ENCODE peak calls at places on chromosomes 16 and 17, in nine cellular contexts. One of them, this sample, is unnamed.

GRCh38 chr17:15444805-15445204 is 22.6 kb downstream of the CDRT4 start:
- DNase-seq in CD8-positive, alpha-beta T cell: no peak
- DNase-seq in M059J: peak
- DNase-seq in skeletal muscle cell: no peak
- DNase-seq in Caco-2: no peak
- DNase-seq in stimulated activated naive CD8-positive, alpha-beta T cell treated with anti-CD3 and anti-CD28 coated beads, Interleukin-15, Interleukin-2, amounts not matched to agents 100 U/mL and 50 U/mL, for 24 hours: no peak
- DNase-seq in aorta: no peak
- DNase-seq in omental fat pad: no peak
- DNase-seq in HEK293T: peak
- DNase-seq in this sample: no peak

GRCh38 chr17:79838541-79839274 is 532 bp downstream of the CBX4 start:
- DNase-seq in HEK293T: peak
- DNase-seq in M059J: peak
- DNase-seq in stimulated activated naive CD8-positive, alpha-beta T cell treated with anti-CD3 and anti-CD28 coated beads, Interleukin-15, Interleukin-2, amounts not matched to agents 100 U/mL and 50 U/mL, for 24 hours: peak
- DNase-seq in CD8-positive, alpha-beta T cell: peak
- DNase-seq in skeletal muscle cell: no peak
- DNase-seq in omental fat pad: no peak
- DNase-seq in aorta: peak
- DNase-seq in Caco-2: peak
- DNase-seq in this sample: no peak

GRCh38 chr17:67440311-67441051 is 63.4 kb downstream of the PITPNC1 start:
- DNase-seq in Caco-2: no peak
- DNase-seq in aorta: no peak
- DNase-seq in skeletal muscle cell: no peak
- DNase-seq in stimulated activated naive CD8-positive, alpha-beta T cell treated with anti-CD3 and anti-CD28 coated beads, Interleukin-15, Interleukin-2, amounts not matched to agents 100 U/mL and 50 U/mL, for 24 hours: no peak
- DNase-seq in omental fat pad: no peak
- DNase-seq in HEK293T: no peak
- DNase-seq in M059J: no peak
- DNase-seq in CD8-positive, alpha-beta T cell: no peak
- DNase-seq in this sample: no peak

GRCh38 chr17:78390241-78391050 is 12.0 kb downstream of the PGS1 start:
- DNase-seq in skeletal muscle cell: peak
- DNase-seq in CD8-positive, alpha-beta T cell: no peak
- DNase-seq in omental fat pad: no peak
- DNase-seq in M059J: peak
- DNase-seq in stimulated activated naive CD8-positive, alpha-beta T cell treated with anti-CD3 and anti-CD28 coated beads, Interleukin-15, Interleukin-2, amounts not matched to agents 100 U/mL and 50 U/mL, for 24 hours: no peak
- DNase-seq in aorta: no peak
- DNase-seq in HEK293T: peak
- DNase-seq in Caco-2: peak
- DNase-seq in this sample: peak

GRCh38 chr17:27593232-27593856 is 37.6 kb upstream of the LGALS9 start:
- DNase-seq in Caco-2: peak
- DNase-seq in HEK293T: no peak
- DNase-seq in CD8-positive, alpha-beta T cell: no peak
- DNase-seq in skeletal muscle cell: no peak
- DNase-seq in aorta: no peak
- DNase-seq in M059J: no peak
- DNase-seq in stimulated activated naive CD8-positive, alpha-beta T cell treated with anti-CD3 and anti-CD28 coated beads, Interleukin-15, Interleukin-2, amounts not matched to agents 100 U/mL and 50 U/mL, for 24 hours: no peak
- DNase-seq in omental fat pad: no peak
- DNase-seq in this sample: no peak

GRCh38 chr17:38457577-38458371 is 29.5 kb downstream of the ARHGAP23 start:
- DNase-seq in HEK293T: no peak
- DNase-seq in CD8-positive, alpha-beta T cell: no peak
- DNase-seq in Caco-2: no peak
- DNase-seq in aorta: no peak
- DNase-seq in skeletal muscle cell: no peak
- DNase-seq in omental fat pad: no peak
- DNase-seq in stimulated activated naive CD8-positive, alpha-beta T cell treated with anti-CD3 and anti-CD28 coated beads, Interleukin-15, Interleukin-2, amounts not matched to agents 100 U/mL and 50 U/mL, for 24 hours: no peak
- DNase-seq in M059J: no peak
- DNase-seq in this sample: no peak

GRCh38 chr16:67673712-67674580 is 7.3 kb downstream of the C16orf86 start:
- DNase-seq in skeletal muscle cell: no peak
- DNase-seq in aorta: peak
- DNase-seq in M059J: no peak
- DNase-seq in CD8-positive, alpha-beta T cell: no peak
- DNase-seq in omental fat pad: no peak
- DNase-seq in HEK293T: no peak
- DNase-seq in Caco-2: no peak
- DNase-seq in stimulated activated naive CD8-positive, alpha-beta T cell treated with anti-CD3 and anti-CD28 coated beads, Interleukin-15, Interleukin-2, amounts not matched to agents 100 U/mL and 50 U/mL, for 24 hours: no peak
- DNase-seq in this sample: no peak

GRCh38 chr16:75931043-75931442 is 204.8 kb upstream of the CPHXL start:
- DNase-seq in M059J: peak
- DNase-seq in HEK293T: no peak
- DNase-seq in CD8-positive, alpha-beta T cell: no peak
- DNase-seq in stimulated activated naive CD8-positive, alpha-beta T cell treated with anti-CD3 and anti-CD28 coated beads, Interleukin-15, Interleukin-2, amounts not matched to agents 100 U/mL and 50 U/mL, for 24 hours: no peak
- DNase-seq in omental fat pad: no peak
- DNase-seq in aorta: no peak
- DNase-seq in Caco-2: no peak
- DNase-seq in skeletal muscle cell: peak
- DNase-seq in this sample: no peak

GRCh38 chr17:50844117-50844700 is 8.8 kb downstream of the WFIKKN2 start:
- DNase-seq in M059J: no peak
- DNase-seq in skeletal muscle cell: no peak
- DNase-seq in omental fat pad: no peak
- DNase-seq in CD8-positive, alpha-beta T cell: no peak
- DNase-seq in stimulated activated naive CD8-positive, alpha-beta T cell treated with anti-CD3 and anti-CD28 coated beads, Interleukin-15, Interleukin-2, amounts not matched to agents 100 U/mL and 50 U/mL, for 24 hours: no peak
- DNase-seq in aorta: no peak
- DNase-seq in Caco-2: peak
- DNase-seq in HEK293T: no peak
- DNase-seq in this sample: no peak

GRCh38 chr16:84191466-84191865 is 509 bp downstream of the ADAD2 start:
- DNase-seq in aorta: no peak
- DNase-seq in M059J: no peak
- DNase-seq in Caco-2: no peak
- DNase-seq in skeletal muscle cell: no peak
- DNase-seq in stimulated activated naive CD8-positive, alpha-beta T cell treated with anti-CD3 and anti-CD28 coated beads, Interleukin-15, Interleukin-2, amounts not matched to agents 100 U/mL and 50 U/mL, for 24 hours: no peak
- DNase-seq in omental fat pad: no peak
- DNase-seq in HEK293T: no peak
- DNase-seq in CD8-positive, alpha-beta T cell: no peak
- DNase-seq in this sample: no peak

GRCh38 chr17:34527121-34527907 is 52.1 kb upstream of the TMEM132E start:
- DNase-seq in aorta: no peak
- DNase-seq in M059J: no peak
- DNase-seq in HEK293T: no peak
- DNase-seq in CD8-positive, alpha-beta T cell: no peak
- DNase-seq in Caco-2: no peak
- DNase-seq in stimulated activated naive CD8-positive, alpha-beta T cell treated with anti-CD3 and anti-CD28 coated beads, Interleukin-15, Interleukin-2, amounts not matched to agents 100 U/mL and 50 U/mL, for 24 hours: no peak
- DNase-seq in omental fat pad: no peak
- DNase-seq in skeletal muscle cell: no peak
- DNase-seq in this sample: no peak

GRCh38 chr16:7343271-7343670 is 10.6 kb downstream of the RBFOX1 start:
- DNase-seq in Caco-2: no peak
- DNase-seq in HEK293T: no peak
- DNase-seq in stimulated activated naive CD8-positive, alpha-beta T cell treated with anti-CD3 and anti-CD28 coated beads, Interleukin-15, Interleukin-2, amounts not matched to agents 100 U/mL and 50 U/mL, for 24 hours: no peak
- DNase-seq in M059J: no peak
- DNase-seq in aorta: no peak
- DNase-seq in skeletal muscle cell: no peak
- DNase-seq in CD8-positive, alpha-beta T cell: no peak
- DNase-seq in omental fat pad: no peak
- DNase-seq in this sample: no peak

GRCh38 chr17:28124962-28125361 is 82.5 kb downstream of the NLK start:
- DNase-seq in skeletal muscle cell: no peak
- DNase-seq in M059J: no peak
- DNase-seq in Caco-2: no peak
- DNase-seq in CD8-positive, alpha-beta T cell: no peak
- DNase-seq in aorta: no peak
- DNase-seq in omental fat pad: no peak
- DNase-seq in stimulated activated naive CD8-positive, alpha-beta T cell treated with anti-CD3 and anti-CD28 coated beads, Interleukin-15, Interleukin-2, amounts not matched to agents 100 U/mL and 50 U/mL, for 24 hours: no peak
- DNase-seq in HEK293T: no peak
- DNase-seq in this sample: no peak

GRCh38 chr17:77701996-77702395 is 256.5 kb upstream of the TNRC6C start:
- DNase-seq in Caco-2: no peak
- DNase-seq in omental fat pad: no peak
- DNase-seq in skeletal muscle cell: no peak
- DNase-seq in HEK293T: no peak
- DNase-seq in stimulated activated naive CD8-positive, alpha-beta T cell treated with anti-CD3 and anti-CD28 coated beads, Interleukin-15, Interleukin-2, amounts not matched to agents 100 U/mL and 50 U/mL, for 24 hours: no peak
- DNase-seq in M059J: no peak
- DNase-seq in CD8-positive, alpha-beta T cell: no peak
- DNase-seq in aorta: no peak
- DNase-seq in this sample: no peak

GRCh38 chr17:72362466-72363335 is 241.9 kb downstream of the SOX9 start:
- DNase-seq in omental fat pad: no peak
- DNase-seq in CD8-positive, alpha-beta T cell: no peak
- DNase-seq in stimulated activated naive CD8-positive, alpha-beta T cell treated with anti-CD3 and anti-CD28 coated beads, Interleukin-15, Interleukin-2, amounts not matched to agents 100 U/mL and 50 U/mL, for 24 hours: no peak
- DNase-seq in aorta: no peak
- DNase-seq in skeletal muscle cell: peak
- DNase-seq in HEK293T: no peak
- DNase-seq in Caco-2: no peak
- DNase-seq in M059J: peak
- DNase-seq in this sample: no peak

GRCh38 chr17:47945080-47945479 is 3.7 kb downstream of the PNPO start:
- DNase-seq in omental fat pad: peak
- DNase-seq in stimulated activated naive CD8-positive, alpha-beta T cell treated with anti-CD3 and anti-CD28 coated beads, Interleukin-15, Interleukin-2, amounts not matched to agents 100 U/mL and 50 U/mL, for 24 hours: no peak
- DNase-seq in CD8-positive, alpha-beta T cell: no peak
- DNase-seq in Caco-2: no peak
- DNase-seq in M059J: no peak
- DNase-seq in aorta: no peak
- DNase-seq in HEK293T: no peak
- DNase-seq in skeletal muscle cell: no peak
- DNase-seq in this sample: no peak

GRCh38 chr17:42453544-42453943 is 5.1 kb upstream of the ATP6V0A1 start:
- DNase-seq in stimulated activated naive CD8-positive, alpha-beta T cell treated with anti-CD3 and anti-CD28 coated beads, Interleukin-15, Interleukin-2, amounts not matched to agents 100 U/mL and 50 U/mL, for 24 hours: no peak
- DNase-seq in HEK293T: no peak
- DNase-seq in skeletal muscle cell: no peak
- DNase-seq in omental fat pad: no peak
- DNase-seq in Caco-2: no peak
- DNase-seq in aorta: no peak
- DNase-seq in CD8-positive, alpha-beta T cell: no peak
- DNase-seq in M059J: no peak
- DNase-seq in this sample: no peak

GRCh38 chr17:81890447-81891302 is 711 bp downstream of the ALYREF start:
- DNase-seq in skeletal muscle cell: no peak
- DNase-seq in CD8-positive, alpha-beta T cell: no peak
- DNase-seq in stimulated activated naive CD8-positive, alpha-beta T cell treated with anti-CD3 and anti-CD28 coated beads, Interleukin-15, Interleukin-2, amounts not matched to agents 100 U/mL and 50 U/mL, for 24 hours: peak
- DNase-seq in M059J: no peak
- DNase-seq in Caco-2: no peak
- DNase-seq in aorta: no peak
- DNase-seq in omental fat pad: no peak
- DNase-seq in HEK293T: peak
- DNase-seq in this sample: no peak

GRCh38 chr16:11797166-11797956 is at the start of gene ZC3H7A:
- DNase-seq in aorta: peak
- DNase-seq in M059J: peak
- DNase-seq in skeletal muscle cell: peak
- DNase-seq in omental fat pad: peak
- DNase-seq in CD8-positive, alpha-beta T cell: peak
- DNase-seq in Caco-2: peak
- DNase-seq in stimulated activated naive CD8-positive, alpha-beta T cell treated with anti-CD3 and anti-CD28 coated beads, Interleukin-15, Interleukin-2, amounts not matched to agents 100 U/mL and 50 U/mL, for 24 hours: peak
- DNase-seq in HEK293T: peak
- DNase-seq in this sample: peak

GRCh38 chr17:56185491-56185890 is 32.2 kb downstream of the ANKFN1 start:
- DNase-seq in aorta: no peak
- DNase-seq in CD8-positive, alpha-beta T cell: no peak
- DNase-seq in HEK293T: no peak
- DNase-seq in skeletal muscle cell: peak
- DNase-seq in Caco-2: no peak
- DNase-seq in omental fat pad: no peak
- DNase-seq in M059J: peak
- DNase-seq in stimulated activated naive CD8-positive, alpha-beta T cell treated with anti-CD3 and anti-CD28 coated beads, Interleukin-15, Interleukin-2, amounts not matched to agents 100 U/mL and 50 U/mL, for 24 hours: no peak
- DNase-seq in this sample: no peak

GRCh38 chr16:86122681-86123342 is 223.8 kb downstream of the IRF8 start:
- DNase-seq in Caco-2: no peak
- DNase-seq in aorta: no peak
- DNase-seq in skeletal muscle cell: no peak
- DNase-seq in CD8-positive, alpha-beta T cell: no peak
- DNase-seq in stimulated activated naive CD8-positive, alpha-beta T cell treated with anti-CD3 and anti-CD28 coated beads, Interleukin-15, Interleukin-2, amounts not matched to agents 100 U/mL and 50 U/mL, for 24 hours: no peak
- DNase-seq in M059J: no peak
- DNase-seq in omental fat pad: no peak
- DNase-seq in HEK293T: no peak
- DNase-seq in this sample: no peak

This sample was measured in GM04503.